ENCODE peak calls at places on chromosomes 13 and 19, in seven cellular contexts. Z is psoas muscle, L is brain microvascular endothelial cell, Q is heart left ventricle, X is PC-3, A is HepG2, G is heart right ventricle. D is an unnamed sample.

GRCh38 chr13:64684685-64685431 is 2545.3 kb downstream of the PCDH9 start:
- DNase-seq in G (no peak), Z (no peak), Q (no peak), X (no peak), L (peak), A (no peak), D (no peak)

GRCh38 chr13:60627071-60627686 is 230.2 kb downstream of the TDRD3 start:
- DNase-seq in Z (no peak), L (peak), X (peak), A (peak), Q (no peak), G (peak), D (peak)

GRCh38 chr13:59178344-59178743 is 985.4 kb downstream of the DIAPH3 start:
- DNase-seq in A (no peak), Z (no peak), Q (no peak), G (no peak), L (peak), X (peak), D (peak)

GRCh38 chr13:21672811-21673591 is 2.1 kb downstream of the FGF9 start:
- DNase-seq in Q (no peak), Z (no peak), X (no peak), L (no peak), G (no peak), A (no peak), D (no peak)

GRCh38 chr19:51803965-51804364 is 9.0 kb downstream of the FPR3 start:
- DNase-seq in Q (no peak), A (no peak), Z (no peak), X (peak), G (no peak), L (no peak), D (no peak)

GRCh38 chr13:77528834-77529500 is 6.5 kb upstream of the SCEL start:
- DNase-seq in Q (no peak), L (no peak), A (no peak), G (no peak), Z (no peak), X (no peak), D (no peak)

GRCh38 chr13:66977156-66977555 is 253.0 kb downstream of the PCDH9 start:
- DNase-seq in Q (no peak), Z (no peak), A (no peak), G (no peak), L (no peak), X (no peak), D (peak)

GRCh38 chr19:48595833-48596232 is 10.7 kb upstream of the SPACA4 start:
- DNase-seq in G (no peak), X (no peak), A (no peak), Z (no peak), Q (no peak), L (no peak), D (no peak)

GRCh38 chr13:31044658-31045620 is 112.5 kb downstream of the TEX26 start:
- DNase-seq in Z (no peak), A (no peak), Q (no peak), X (peak), G (no peak), L (no peak), D (no peak)

GRCh38 chr13:21676611-21677021 is 5.7 kb downstream of the FGF9 start:
- DNase-seq in Q (no peak), G (no peak), A (no peak), X (no peak), Z (no peak), L (no peak), D (no peak)

GRCh38 chr13:88622362-88622973 is 951.3 kb downstream of the SLITRK5 start:
- DNase-seq in Q (no peak), A (no peak), X (no peak), G (no peak), L (no peak), Z (no peak), D (no peak)

GRCh38 chr19:53947624-53948023 is 15.1 kb upstream of the CACNG8 start:
- DNase-seq in Z (no peak), X (peak), Q (no peak), A (peak), G (no peak), L (no peak), D (peak)

GRCh38 chr19:1133471-1133929 is 29.7 kb downstream of the GPX4 start:
- DNase-seq in G (no peak), Q (no peak), X (no peak), Z (no peak), A (no peak), L (no peak), D (peak)

GRCh38 chr13:110108348-110109139 is 198.4 kb downstream of the COL4A1 start:
- DNase-seq in L (peak), G (peak), Z (peak), A (peak), Q (peak), X (peak), D (peak)

GRCh38 chr13:33869005-33869404 is 51.1 kb downstream of the RFC3 start:
- DNase-seq in Z (no peak), L (no peak), Q (no peak), G (no peak), A (no peak), X (no peak), D (no peak)

GRCh38 chr13:24292476-24292875 is 16.9 kb upstream of the C1QTNF9 start:
- DNase-seq in G (no peak), L (peak), X (no peak), Z (no peak), A (no peak), Q (no peak), D (no peak)

GRCh38 chr13:109144693-109145437 is 515.5 kb downstream of the MYO16 start:
- DNase-seq in X (no peak), L (no peak), G (no peak), Z (no peak), Q (no peak), A (no peak), D (peak)

GRCh38 chr13:93727301-93728141 is 500.9 kb downstream of the GPC6 start:
- DNase-seq in G (no peak), Q (no peak), Z (no peak), L (peak), A (peak), X (peak), D (peak)

GRCh38 chr13:25733061-25733491 is 318.7 kb downstream of the SHISA2 start:
- DNase-seq in Z (no peak), X (peak), Q (no peak), L (peak), A (no peak), G (no peak), D (peak)

GRCh38 chr19:54029930-54030490 is 33.7 kb downstream of the VSTM1 start:
- DNase-seq in G (peak), Q (no peak), X (peak), L (peak), Z (no peak), A (peak), D (peak)

GRCh38 chr13:75362026-75362425 is 119.9 kb downstream of the TBC1D4 start:
- DNase-seq in Q (no peak), X (no peak), G (no peak), L (no peak), A (no peak), Z (no peak), D (no peak)

GRCh38 chr19:12946092-12946845 is 607 bp downstream of the RAD23A start:
- DNase-seq in G (peak), X (peak), Q (peak), Z (peak), L (peak), A (peak), D (peak)

GRCh38 chr19:34957830-34958751 is 5.9 kb downstream of the ZNF792 start:
- DNase-seq in X (no peak), L (no peak), G (no peak), Z (no peak), A (no peak), Q (no peak), D (no peak)

GRCh38 chr19:41860419-41861097 is 503 bp downstream of the RPS19 start:
- DNase-seq in A (no peak), Z (peak), Q (no peak), X (no peak), G (no peak), L (no peak), D (peak)

GRCh38 chr13:27120811-27121210 is 50.8 kb downstream of the USP12 start:
- DNase-seq in Z (no peak), X (no peak), G (no peak), A (no peak), Q (no peak), L (no peak), D (no peak)

GRCh38 chr13:85896516-85897450 is 97.6 kb upstream of the SLITRK6 start:
- DNase-seq in Z (no peak), L (no peak), A (no peak), X (peak), Q (no peak), G (no peak), D (no peak)
- TF ChIP-seq CTCF in Z (no peak), L (peak), A (peak), X (peak), Q (no peak), G (no peak), D (no peak)

GRCh38 chr19:4390862-4391693 is 9.3 kb downstream of the SH3GL1 start:
- DNase-seq in Q (peak), A (peak), G (no peak), X (no peak), L (no peak), Z (peak), D (peak)

GRCh38 chr19:4389064-4389375 is 11.3 kb downstream of the SH3GL1 start:
- DNase-seq in Q (no peak), Z (no peak), X (no peak), G (no peak), A (no peak), L (no peak), D (no peak)

GRCh38 chr19:4388171-4389063 is 11.9 kb downstream of the SH3GL1 start:
- DNase-seq in L (no peak), G (no peak), X (peak), A (no peak), Q (peak), Z (peak), D (no peak)

GRCh38 chr19:4390017-4390861 is 10.1 kb downstream of the SH3GL1 start:
- DNase-seq in L (no peak), Q (peak), X (no peak), Z (peak), A (no peak), G (peak), D (peak)

GRCh38 chr19:4389511-4390016 is 10.8 kb downstream of the SH3GL1 start:
- DNase-seq in L (no peak), Z (peak), A (no peak), Q (peak), X (no peak), G (no peak), D (no peak)
- H3K4me3 ChIP-seq in L (no peak), Z (peak), A (peak), Q (no peak), X (no peak), G (no peak), D (no peak)

GRCh38 chr13:50580684-50581305 is 262.7 kb downstream of the DLEU7 start:
- DNase-seq in L (peak), G (peak), Q (no peak), Z (no peak), X (no peak), A (no peak), D (peak)
- TF ChIP-seq CTCF in L (peak), G (no peak), Q (no peak), Z (no peak), X (no peak), A (no peak), D (peak)

GRCh38 chr19:11708457-11708856 is 30.3 kb downstream of the ZNF823 start:
- DNase-seq in X (no peak), Q (no peak), A (no peak), G (no peak), Z (no peak), L (no peak), D (no peak)
- H3K4me3 ChIP-seq in X (no peak), Q (no peak), A (no peak), G (no peak), Z (no peak), L (no peak), D (no peak)

GRCh38 chr19:50794778-50795664 is 4.8 kb downstream of the ACP4 start:
- DNase-seq in L (no peak), Z (no peak), G (no peak), Q (no peak), X (peak), A (no peak), D (peak)
- TF ChIP-seq CTCF in L (peak), Z (no peak), G (no peak), Q (no peak), X (peak), A (peak), D (peak)

D was measured in fibroblast of mammary gland.